ENCODE peak calls at places on chromosomes 11 and 22, in eight cellular contexts. E, F, I, S, B, D, Y and W are unnamed samples.

GRCh38 chr11:86799680-86800075 is 664 bp upstream of the PRSS23 start:
- DNase-seq in E (no peak), F (no peak), I (no peak), S (no peak), B (no peak), D (no peak), Y (no peak), W (no peak)

GRCh38 chr22:45058622-45058912 is 48.8 kb upstream of the PHF21B start:
- DNase-seq in E (no peak), F (no peak), I (no peak), S (no peak), B (no peak), D (no peak), Y (no peak), W (no peak)

GRCh38 chr11:46801694-46802093 is 44.4 kb downstream of the CKAP5 start:
- DNase-seq in E (no peak), F (no peak), I (no peak), S (no peak), B (no peak), D (no peak), Y (no peak), W (no peak)

GRCh38 chr11:118491041-118491440 is 36.2 kb upstream of the TTC36 start:
- DNase-seq in E (no peak), F (no peak), I (no peak), S (no peak), B (no peak), D (no peak), Y (no peak), W (no peak)

GRCh38 chr11:22657101-22657694 is 9.2 kb upstream of the GAS2 start:
- DNase-seq in E (no peak), F (no peak), I (no peak), S (no peak), B (no peak), D (no peak), Y (no peak), W (no peak)

GRCh38 chr11:64593156-64594105 is 2.4 kb downstream of the SLC22A12 start:
- DNase-seq in E (no peak), F (no peak), I (no peak), S (no peak), B (no peak), D (no peak), Y (no peak), W (no peak)

GRCh38 chr11:118908931-118909618 is 16.7 kb downstream of the BCL9L start:
- DNase-seq in E (peak; percentile 17), F (peak; percentile 85), I (peak; percentile 71), S (no peak), B (peak; percentile 31), D (peak; percentile 86), Y (peak; percentile 84), W (peak; percentile 92)

GRCh38 chr11:102912482-102912830 is 37.7 kb upstream of the MMP12 start:
- DNase-seq in E (no peak), F (no peak), I (no peak), S (no peak), B (no peak), D (no peak), Y (no peak), W (no peak)

GRCh38 chr22:45579306-45579705 is 76.6 kb downstream of the FBLN1 start:
- DNase-seq in E (no peak), F (no peak), I (no peak), S (no peak), B (no peak), D (no peak), Y (no peak), W (no peak)

GRCh38 chr22:37485006-37485713 is 1.0 kb downstream of the MFNG start:
- DNase-seq in E (no peak), F (no peak), I (no peak), S (peak; percentile 81), B (no peak), D (no peak), Y (no peak), W (no peak)

GRCh38 chr11:30196400-30197206 is 34.2 kb upstream of the FSHB start:
- DNase-seq in E (no peak), F (no peak), I (peak; percentile 72), S (peak; percentile 26), B (peak; percentile 16), D (no peak), Y (peak; percentile 43), W (no peak)